ENCODE peak calls at places on chromosome 17, in nine cellular contexts. Q is T-cell; E is astrocyte of the spinal cord; X is aorta; F is NCI-H1105; G is HCT116; M is GM23248; H is stimulated activated CD8-positive, alpha-beta memory T cell treated with anti-CD3 and anti-CD28 coated beads, Interleukin-2, amount 100 ng/mL, for 48 hours; L is neural crest cell. P is an unnamed sample.

GRCh38 chr17:34899892-34900291 is 61.4 kb downstream of the CCT6B start:
- DNase-seq in M (no peak), Q (no peak), L (no peak), F (no peak), E (no peak), X (no peak), H (no peak), G (no peak), P (no peak)

GRCh38 chr17:41907185-41907556 is 11.6 kb downstream of the ACLY start:
- DNase-seq in X (no peak), L (no peak), F (no peak), M (peak; percentile 79), Q (no peak), E (peak; percentile 92), H (no peak), G (no peak), P (no peak)

GRCh38 chr17:7491583-7491982 is 7.4 kb downstream of the POLR2A start:
- DNase-seq in L (no peak), X (no peak), H (no peak), G (no peak), F (no peak), E (no peak), M (no peak), Q (no peak), P (no peak)

GRCh38 chr17:48441231-48441711 is 11.3 kb upstream of the SKAP1 start:
- DNase-seq in F (no peak), E (no peak), L (no peak), X (no peak), H (no peak), M (no peak), G (no peak), Q (peak; percentile 49), P (no peak)

GRCh38 chr17:80265205-80266068 is 4.8 kb downstream of the RNF213 start:
- DNase-seq in E (no peak), H (no peak), Q (peak; percentile 69), M (no peak), X (no peak), F (no peak), L (no peak), G (no peak), P (no peak)

GRCh38 chr17:82385559-82386255 is 14.1 kb downstream of the UTS2R start:
- DNase-seq in X (no peak), L (no peak), G (no peak), F (no peak), M (no peak), H (no peak), Q (no peak), E (no peak), P (peak; percentile 61)

GRCh38 chr17:51238253-51238887 is 21.5 kb downstream of the MBTD1 start:
- DNase-seq in E (no peak), G (no peak), L (no peak), X (no peak), H (no peak), Q (no peak), F (no peak), M (no peak), P (no peak)

GRCh38 chr17:17994271-17994670 is 21.6 kb downstream of the DRC3 start:
- DNase-seq in L (peak; percentile 26), E (peak; percentile 27), M (peak; percentile 37), X (no peak), F (no peak), Q (no peak), H (peak; percentile 6), G (peak; percentile 15), P (no peak)

GRCh38 chr17:61467416-61468262 is 15.4 kb downstream of the TBX4 start:
- DNase-seq in E (peak; percentile 37), H (no peak), F (no peak), L (peak; percentile 55), Q (no peak), M (peak; percentile 43), X (peak; percentile 71), G (peak; percentile 59), P (no peak)

GRCh38 chr17:50877838-50878237 is 11.7 kb upstream of the TOB1 start:
- DNase-seq in G (no peak), F (no peak), E (no peak), X (no peak), Q (no peak), L (no peak), M (no peak), H (no peak), P (no peak)

GRCh38 chr17:45282683-45283644 is 21.1 kb upstream of the SPATA32 start:
- DNase-seq in Q (no peak), H (no peak), L (no peak), X (no peak), M (peak; percentile 49), G (no peak), F (no peak), E (peak; percentile 89), P (no peak)

GRCh38 chr17:20920813-20921199 is 122.0 kb downstream of the USP22 start:
- DNase-seq in G (no peak), Q (no peak), M (peak; percentile 53), E (peak; percentile 72), H (no peak), X (no peak), L (no peak), F (no peak), P (no peak)

GRCh38 chr17:30600830-30601494 is 123.8 kb downstream of the GOSR1 start:
- DNase-seq in H (no peak), L (no peak), E (peak; percentile 22), M (peak; percentile 63), G (no peak), Q (no peak), F (peak; percentile 39), X (peak; percentile 57), P (no peak)

GRCh38 chr17:31595666-31596381 is 204.3 kb downstream of the RAB11FIP4 start:
- DNase-seq in G (no peak), E (no peak), H (no peak), Q (no peak), F (no peak), L (no peak), M (peak; percentile 50), X (no peak), P (no peak)

GRCh38 chr17:55120651-55121050 is 144.1 kb upstream of the HLF start:
- DNase-seq in F (no peak), X (no peak), E (no peak), L (no peak), Q (no peak), H (no peak), M (no peak), G (no peak), P (no peak)

GRCh38 chr17:45771473-45771959 is 12.6 kb upstream of the CRHR1 start:
- DNase-seq in H (no peak), E (no peak), G (no peak), Q (no peak), F (no peak), M (no peak), L (no peak), X (no peak), P (no peak)

GRCh38 chr17:66567234-66568170 is 265.1 kb downstream of the PRKCA start:
- DNase-seq in Q (peak; percentile 54), X (peak; percentile 82), E (peak; percentile 86), G (peak; percentile 71), M (peak; percentile 88), H (peak; percentile 62), F (no peak), L (peak; percentile 73), P (no peak)

GRCh38 chr17:4541328-4542002 is 13.7 kb downstream of the MYBBP1A start:
- DNase-seq in G (no peak), F (no peak), X (no peak), L (no peak), M (no peak), E (no peak), H (no peak), Q (no peak), P (no peak)

GRCh38 chr17:34916120-34916519 is 45.1 kb downstream of the CCT6B start:
- DNase-seq in G (no peak), L (no peak), E (no peak), X (no peak), F (no peak), H (no peak), Q (no peak), M (no peak), P (no peak)

GRCh38 chr17:61425682-61426481 is 26.2 kb downstream of the TBX2 start:
- DNase-seq in X (no peak), H (no peak), E (no peak), L (no peak), M (no peak), F (no peak), Q (no peak), G (peak; percentile 63), P (no peak)

GRCh38 chr17:8022358-8023038 is 16.4 kb upstream of the ALOX15B start:
- DNase-seq in Q (no peak), L (no peak), H (no peak), F (no peak), E (no peak), G (no peak), X (no peak), M (peak; percentile 45), P (peak; percentile 7)

GRCh38 chr17:43714338-43715149 is 44.0 kb downstream of the SOST start:
- DNase-seq in H (no peak), Q (no peak), G (no peak), F (no peak), L (no peak), X (no peak), M (peak; percentile 60), E (peak; percentile 19), P (no peak)